ENCODE peak calls at places on chromosomes 4 and X, in six cellular contexts. F is activated T-cell treated with anti-CD3 and anti-CD28 coated beads for 1 hour; W is occipital lobe; N is activated CD4-positive, CD25-positive, alpha-beta regulatory T cell treated with anti-CD3 and anti-CD28 coated beads, Interleukin-2, amount 50 U/mL, for 72 hours; L is stimulated activated CD4-positive, alpha-beta T cell treated with anti-CD3 and anti-CD28 coated beads, Interleukin-4, amount 100 ng/mL, for 48 hours; K is NCI-H146. B is an unnamed sample.

GRCh38 chrX:154327026-154327820 is 31.6 kb downstream of the TKTL1 start:
- DNase-seq in K (no peak), W (no peak), N (no peak), F (peak), L (no peak), B (no peak)

GRCh38 chr4:156347412-156348075 is 393.9 kb upstream of the CTSO start:
- DNase-seq in W (no peak), N (no peak), K (no peak), L (no peak), F (no peak), B (no peak)

GRCh38 chrX:7225338-7225737 is 77.4 kb upstream of the PUDP start:
- DNase-seq in K (no peak), L (no peak), W (no peak), F (no peak), N (no peak), B (no peak)

GRCh38 chr4:7956306-7957112 is 16.8 kb upstream of the AFAP1 start:
- DNase-seq in K (no peak), L (no peak), N (no peak), F (no peak), W (no peak), B (no peak)

GRCh38 chr4:3725936-3726895 is 40.0 kb upstream of the ADRA2C start:
- DNase-seq in L (no peak), W (no peak), N (no peak), K (no peak), F (no peak), B (no peak)

GRCh38 chrX:64265265-64265664 is 34.9 kb upstream of the ASB12 start:
- DNase-seq in K (no peak), L (no peak), F (no peak), N (no peak), W (no peak), B (no peak)

GRCh38 chr4:183905081-183905592 is at the start of gene STOX2:
- DNase-seq in L (no peak), K (peak), W (peak), N (no peak), F (no peak), B (peak)

GRCh38 chr4:76588268-76588667 is 153.2 kb downstream of the SHROOM3 start:
- DNase-seq in L (no peak), K (no peak), W (no peak), N (no peak), F (no peak), B (no peak)

GRCh38 chr4:44368413-44369167 is 80.0 kb downstream of the KCTD8 start:
- DNase-seq in F (no peak), L (no peak), K (no peak), N (no peak), W (no peak), B (no peak)

GRCh38 chr4:8050555-8051206 is 107.9 kb downstream of the ABLIM2 start:
- DNase-seq in W (peak), L (no peak), F (no peak), K (peak), N (no peak), B (peak)